ENCODE peak calls at places on chromosome 3, in seven cellular contexts. J is breast epithelium, R is transverse colon, N is foreskin fibroblast, X is cardiac muscle cell, C is OCI-LY7, I is lower leg skin. G is an unnamed sample.

GRCh38 chr3:48414376-48415250 is 15.3 kb downstream of the PLXNB1 start:
- DNase-seq in J (no peak), I (no peak), X (no peak), N (no peak), R (no peak), C (no peak), G (no peak)

GRCh38 chr3:60086811-60087210 is 1037.0 kb upstream of the CFAP20DC start:
- DNase-seq in I (no peak), X (no peak), R (no peak), C (no peak), J (no peak), N (no peak), G (peak; percentile 23)

GRCh38 chr3:60010778-60011177 is 961.0 kb upstream of the CFAP20DC start:
- DNase-seq in I (no peak), X (no peak), J (no peak), C (peak; percentile 27), N (no peak), R (no peak), G (no peak)

GRCh38 chr3:123740391-123740822 is 143.7 kb downstream of the MYLK start:
- DNase-seq in X (peak; percentile 54), N (no peak), C (no peak), I (no peak), R (no peak), J (no peak), G (peak; percentile 91)

GRCh38 chr3:140602781-140603180 is 75.1 kb upstream of the TRIM42 start:
- DNase-seq in I (no peak), N (peak; percentile 19), J (no peak), R (no peak), X (no peak), C (no peak), G (peak; percentile 27)

GRCh38 chr3:10602769-10603768 is 97.7 kb upstream of the ATP2B2 start:
- DNase-seq in J (no peak), N (no peak), R (no peak), X (peak; percentile 82), C (peak; percentile 74), I (no peak), G (no peak)

GRCh38 chr3:184761120-184761841 is 49.4 kb upstream of the MAGEF1 start:
- DNase-seq in I (no peak), X (no peak), J (no peak), R (no peak), C (no peak), N (no peak), G (no peak)

GRCh38 chr3:171351676-171352075 is 108.5 kb downstream of the TNIK start:
- DNase-seq in I (peak; percentile 23), J (no peak), N (peak; percentile 90), X (no peak), R (no peak), C (no peak), G (peak; percentile 88)

GRCh38 chr3:155676252-155676981 is 68.5 kb downstream of the PLCH1 start:
- DNase-seq in I (no peak), C (no peak), J (no peak), X (peak; percentile 19), N (peak; percentile 91), R (peak; percentile 10), G (peak; percentile 68)

GRCh38 chr3:8503871-8504610 is 2.4 kb downstream of the LMCD1 start:
- DNase-seq in J (no peak), X (no peak), R (no peak), C (peak; percentile 12), N (no peak), I (no peak), G (no peak)

GRCh38 chr3:136860541-136860940 is 1.5 kb upstream of the NCK1 start:
- DNase-seq in I (no peak), C (peak; percentile 40), J (no peak), X (peak; percentile 2), N (peak; percentile 69), R (no peak), G (no peak)

GRCh38 chr3:53633197-53633787 is 138.9 kb downstream of the CACNA1D start:
- DNase-seq in X (no peak), R (no peak), N (no peak), I (no peak), C (no peak), J (no peak), G (no peak)

GRCh38 chr3:89578253-89578529 is 470.8 kb downstream of the EPHA3 start:
- DNase-seq in C (no peak), J (no peak), X (peak; percentile 10), R (no peak), N (no peak), I (no peak), G (no peak)

GRCh38 chr3:170043506-170043905 is 5.7 kb downstream of the GPR160 start:
- DNase-seq in R (no peak), N (peak; percentile 75), C (no peak), J (no peak), I (no peak), X (no peak), G (no peak)

GRCh38 chr3:30004481-30004880 is 601.9 kb upstream of the TGFBR2 start:
- DNase-seq in R (no peak), N (no peak), C (no peak), J (no peak), I (no peak), X (no peak), G (no peak)

GRCh38 chr3:83769791-83770663 is 1188.8 kb upstream of the CADM2 start:
- DNase-seq in I (no peak), R (no peak), C (no peak), J (no peak), X (no peak), N (no peak), G (no peak)

GRCh38 chr3:124429129-124429815 is 301.0 kb upstream of the UMPS start:
- DNase-seq in X (no peak), J (no peak), R (no peak), C (no peak), N (peak; percentile 57), I (no peak), G (peak; percentile 76)

GRCh38 chr3:111735912-111736311 is 123.2 kb upstream of the PHLDB2 start:
- DNase-seq in C (no peak), X (no peak), J (no peak), R (no peak), I (no peak), N (no peak), G (no peak)

GRCh38 chr3:194343561-194343893 is 7.6 kb downstream of the CPN2 start:
- DNase-seq in C (no peak), X (no peak), R (no peak), I (no peak), N (no peak), J (no peak), G (no peak)

GRCh38 chr3:64664397-64664796 is 23.4 kb downstream of the ADAMTS9 start:
- DNase-seq in I (no peak), J (no peak), X (no peak), N (no peak), C (no peak), R (no peak), G (no peak)

GRCh38 chr3:64667138-64667537 is 20.7 kb downstream of the ADAMTS9 start:
- DNase-seq in C (no peak), I (no peak), J (no peak), R (no peak), X (no peak), N (peak; percentile 58), G (peak; percentile 17)

GRCh38 chr3:64666171-64666581 is 21.6 kb downstream of the ADAMTS9 start:
- DNase-seq in N (peak; percentile 61), R (no peak), I (no peak), J (no peak), X (no peak), C (no peak), G (peak; percentile 18)

GRCh38 chr3:64668582-64669510 is 19.0 kb downstream of the ADAMTS9 start:
- DNase-seq in C (no peak), X (no peak), R (no peak), J (no peak), I (no peak), N (no peak), G (no peak)

DNA sequence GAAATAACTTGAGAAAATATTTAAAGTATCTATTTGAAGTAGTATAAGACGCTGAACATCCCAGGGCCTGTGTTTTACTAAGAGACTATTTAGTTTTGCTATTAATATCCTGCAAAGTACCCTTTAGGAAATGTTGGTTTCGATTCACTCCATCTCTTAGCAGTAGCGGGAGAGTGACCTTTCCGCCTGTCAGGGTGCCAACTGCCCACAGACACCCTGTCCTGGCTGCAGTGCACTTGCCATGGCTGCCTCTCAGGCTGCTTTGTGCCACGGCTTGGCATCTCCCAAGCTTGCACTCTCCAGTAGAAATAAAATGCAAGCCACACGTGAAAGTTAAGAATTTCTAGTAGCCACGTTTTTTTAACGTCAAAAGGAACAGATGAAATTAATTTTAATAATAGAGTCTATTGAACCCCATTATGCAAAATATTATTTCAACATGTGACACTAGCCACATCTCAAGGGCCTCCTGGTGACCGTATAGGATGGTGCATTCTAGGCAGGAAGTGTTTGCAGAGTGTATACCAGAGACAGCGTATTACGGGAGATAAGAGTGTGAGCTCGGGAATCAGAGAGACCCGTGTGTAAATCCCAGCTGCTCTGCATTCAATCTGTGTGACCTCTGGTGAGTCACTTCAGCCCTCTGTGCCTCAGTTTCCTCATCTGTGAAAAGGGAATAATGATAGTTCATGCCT is 19.8 kb downstream of the ADAMTS9 start:
- DNase-seq in N (peak; percentile 14), C (no peak), R (no peak), I (no peak), X (no peak), J (no peak), G (no peak)
- H3K4me3 ChIP-seq in N (no peak overlapping the region), C (no peak overlapping the region), R (no peak overlapping the region), I (no peak overlapping the region), X (no peak overlapping the region), J (no peak overlapping the region), G (no peak overlapping the region)

DNA sequence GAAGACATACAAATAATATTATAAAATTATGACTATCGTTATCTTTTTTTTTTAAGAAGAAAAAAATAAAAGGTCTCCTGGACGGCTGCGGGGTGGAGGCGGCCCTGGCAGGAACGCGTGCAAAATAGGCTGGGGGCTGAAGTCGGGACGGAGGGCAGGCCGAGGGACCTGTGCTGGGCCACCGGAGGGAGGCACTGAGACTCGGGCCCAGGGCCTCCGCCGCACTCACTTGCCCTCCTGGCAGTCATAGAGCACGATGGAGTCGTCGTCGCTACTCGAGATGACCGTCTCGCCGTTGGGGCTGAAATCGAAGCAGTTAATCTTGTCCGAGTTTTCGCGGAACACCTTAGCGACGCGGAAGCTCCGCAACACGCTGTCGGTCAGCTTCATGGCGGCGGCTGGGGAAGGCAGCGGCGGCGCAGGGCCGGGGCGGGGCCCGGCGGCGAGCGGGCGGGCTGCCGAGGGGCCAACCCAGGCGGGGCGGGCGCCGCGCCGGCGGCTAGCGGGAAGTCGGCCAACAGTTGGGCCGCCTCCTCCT is 408 bp downstream of the WDR82 start:
- DNase-seq in X (peak; percentile 70), I (peak; percentile 55), N (no peak), J (no peak), R (no peak), C (peak; percentile 73), G (peak; percentile 64)
- TF ChIP-seq CTCF in X (peak; percentile 38), I (no peak), N (peak; percentile 46), J (peak; percentile 16), R (peak; percentile 52), C (peak; percentile 47), G (peak; percentile 44)

GRCh38 chr3:98778383-98778782 is 15.2 kb downstream of the ST3GAL6 start:
- DNase-seq in N (no peak), R (no peak), J (no peak), C (no peak), I (no peak), X (no peak), G (peak; percentile 29)
- H3K4me3 ChIP-seq in N (no peak overlapping the region), R (no peak overlapping the region), J (no peak overlapping the region), C (no peak overlapping the region), I (no peak overlapping the region), X (no peak overlapping the region), G (no peak overlapping the region)

DNA sequence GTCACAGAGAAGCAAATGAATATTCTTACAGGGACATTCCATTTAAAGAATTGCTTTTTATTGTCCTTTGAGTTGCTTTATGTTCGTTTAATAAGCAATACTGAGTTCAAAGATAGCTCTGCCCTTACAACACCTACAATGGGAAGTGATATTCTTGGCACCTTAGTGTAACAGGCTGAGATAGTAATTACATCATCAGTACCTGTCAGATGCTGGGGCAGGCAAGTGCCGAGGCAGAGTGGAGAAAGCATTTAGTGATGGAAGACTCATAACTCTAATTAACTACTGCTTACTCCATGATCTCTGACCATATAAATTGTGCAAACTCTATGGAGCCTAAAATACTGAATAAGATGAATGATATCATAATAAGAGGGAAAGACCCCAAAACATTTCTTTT is 311.6 kb downstream of the MFSD1 start:
- DNase-seq in R (no peak), C (no peak), X (no peak), I (no peak), N (no peak), J (no peak), G (no peak)
- TF ChIP-seq CTCF in R (no peak), C (no peak), X (no peak), I (no peak), N (no peak), J (no peak), G (no peak)

G was measured in epithelial cell of esophagus.